ENCODE peak calls at places on chromosomes 3 and 15, in nine cellular contexts. D, K, N, C, B, M, U, Q and J are unnamed samples.

GRCh38 chr3:152617609-152618008 is 217.3 kb upstream of the P2RY1 start:
- DNase-seq in D (no peak), K (no peak), N (no peak), C (no peak), B (no peak), M (no peak), U (no peak), Q (no peak), J (no peak)

GRCh38 chr3:111676177-111677021 is 81.3 kb upstream of the ZBED2 start:
- DNase-seq in D (no peak), K (peak; percentile 86), N (no peak), C (no peak), B (peak; percentile 80), M (no peak), U (no peak), Q (peak; percentile 81), J (no peak)

GRCh38 chr3:104909721-104910120 is 457.0 kb upstream of the ALCAM start:
- DNase-seq in D (no peak), K (no peak), N (no peak), C (no peak), B (peak; percentile 59), M (no peak), U (peak; percentile 44), Q (no peak), J (no peak)

GRCh38 chr15:95825672-95826387 is 504.7 kb upstream of the NR2F2 start:
- DNase-seq in D (no peak), K (no peak), N (no peak), C (no peak), B (no peak), M (no peak), U (no peak), Q (no peak), J (no peak)

GRCh38 chr15:80825361-80826030 is 46.3 kb downstream of the CEMIP start:
- DNase-seq in D (no peak), K (no peak), N (no peak), C (no peak), B (no peak), M (no peak), U (no peak), Q (no peak), J (no peak)

GRCh38 chr3:158735296-158736033 is 3.2 kb upstream of the RARRES1 start:
- DNase-seq in D (no peak), K (no peak), N (no peak), C (no peak), B (no peak), M (no peak), U (no peak), Q (no peak), J (no peak)

GRCh38 chr3:31942446-31942845 is 38.6 kb downstream of the OSBPL10 start:
- DNase-seq in D (no peak), K (no peak), N (no peak), C (no peak), B (no peak), M (no peak), U (no peak), Q (no peak), J (no peak)

GRCh38 chr15:49155834-49156627 is 632 bp upstream of the COPS2 start:
- DNase-seq in D (no peak), K (no peak), N (no peak), C (no peak), B (peak; percentile 61), M (no peak), U (peak; percentile 25), Q (peak; percentile 11), J (no peak)

GRCh38 chr3:100047455-100048141 is 66.7 kb downstream of the FILIP1L start:
- DNase-seq in D (no peak), K (peak; percentile 65), N (no peak), C (no peak), B (peak; percentile 58), M (peak; percentile 51), U (peak; percentile 97), Q (peak; percentile 41), J (peak; percentile 72)

GRCh38 chr3:186327912-186328487 is 34.0 kb downstream of the DGKG start:
- DNase-seq in D (no peak), K (no peak), N (no peak), C (no peak), B (no peak), M (no peak), U (no peak), Q (no peak), J (no peak)

GRCh38 chr15:89149501-89150101 is 61.3 kb downstream of the ABHD2 start:
- DNase-seq in D (no peak), K (no peak), N (no peak), C (no peak), B (no peak), M (no peak), U (no peak), Q (no peak), J (no peak)

GRCh38 chr15:43238691-43239131 is 17.9 kb upstream of the EPB42 start:
- DNase-seq in D (no peak), K (no peak), N (no peak), C (no peak), B (no peak), M (no peak), U (no peak), Q (no peak), J (no peak)

DNA sequence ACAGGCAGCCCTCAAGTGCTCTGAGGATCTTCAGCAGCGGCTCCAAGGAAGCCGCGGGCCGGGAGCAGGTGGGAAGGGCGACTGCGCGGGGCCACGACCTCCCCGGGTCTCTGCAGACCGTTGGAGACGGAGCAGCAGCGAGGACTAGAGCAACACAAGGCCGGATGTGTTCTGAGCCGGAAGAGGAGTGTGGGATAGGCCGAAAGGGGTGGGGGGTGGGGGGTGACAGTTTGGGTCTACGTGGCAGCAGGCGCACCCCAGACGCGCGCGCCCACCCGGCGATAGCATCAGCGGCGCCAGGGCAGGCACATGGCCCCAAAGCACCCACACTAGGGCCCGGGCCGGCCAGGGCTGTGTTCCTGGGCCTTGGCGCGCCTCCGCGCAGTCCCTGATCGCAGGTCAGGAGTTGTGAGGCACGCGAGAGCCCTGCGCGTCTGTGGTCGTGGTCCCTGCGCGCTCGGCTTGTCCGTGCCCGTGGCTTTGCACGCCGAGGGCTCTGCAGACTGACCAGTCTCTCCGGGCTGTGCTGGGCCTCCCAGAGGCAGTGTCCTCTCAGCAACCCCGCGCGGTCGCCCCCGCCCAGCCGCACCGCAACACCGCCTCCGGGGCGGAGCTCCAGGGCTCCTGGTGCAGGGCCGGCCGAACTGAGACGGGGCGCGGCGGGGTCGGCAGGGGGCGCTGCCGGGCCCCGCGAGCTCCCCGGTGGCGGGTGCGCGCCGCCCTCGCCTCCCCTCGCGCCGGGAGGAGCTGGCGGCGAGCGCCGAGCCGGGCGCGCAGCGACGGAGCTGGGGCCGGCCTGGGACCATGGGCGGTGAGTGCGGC is at the start of gene PXYLP1:
- DNase-seq in D (peak; percentile 88), K (peak; percentile 84), N (peak; percentile 98), C (peak; percentile 93), B (peak; percentile 83), M (peak; percentile 92), U (peak; percentile 85), Q (peak; percentile 95), J (peak; percentile 96)
- TF ChIP-seq POLR2A in D (peak; percentile 57), K (peak; percentile 89), N (no peak), C (peak; percentile 39), B (peak; percentile 61), M (peak; percentile 67), U (peak; percentile 82), Q (peak; percentile 82), J (peak; percentile 74)

DNA sequence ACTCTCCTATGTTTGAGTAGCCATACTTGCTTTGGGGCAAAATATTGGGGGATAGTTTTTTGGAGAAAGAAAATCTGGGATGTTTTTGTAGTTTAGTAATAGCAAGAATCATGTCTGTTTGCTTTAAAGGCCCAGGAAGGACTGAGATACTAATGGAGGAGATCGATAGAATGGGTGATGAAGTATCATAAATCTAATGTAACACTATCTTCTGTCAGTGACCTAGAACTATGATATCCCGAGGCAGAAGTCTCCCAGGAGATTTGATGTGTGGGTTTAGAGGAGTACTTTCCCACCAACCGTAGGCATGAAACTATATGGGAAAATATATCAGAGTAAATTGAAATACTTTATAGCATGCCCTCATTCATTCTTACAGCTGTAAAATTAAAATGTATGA is 21.0 kb upstream of the NFKBIZ start:
- DNase-seq in D (no peak), K (no peak), N (no peak), C (no peak), B (no peak), M (no peak), U (no peak), Q (no peak), J (no peak)
- H3K27ac ChIP-seq in D (peak overlapping the region; percentile 96), K (peak overlapping the region; percentile 88), N (peak overlapping the region; percentile 87), C (peak overlapping the region; percentile 76), B (peak overlapping the region; percentile 82), M (peak overlapping the region; percentile 87), U (peak overlapping the region; percentile 41), Q (peak overlapping the region; percentile 94), J (peak overlapping the region; percentile 86)

DNA sequence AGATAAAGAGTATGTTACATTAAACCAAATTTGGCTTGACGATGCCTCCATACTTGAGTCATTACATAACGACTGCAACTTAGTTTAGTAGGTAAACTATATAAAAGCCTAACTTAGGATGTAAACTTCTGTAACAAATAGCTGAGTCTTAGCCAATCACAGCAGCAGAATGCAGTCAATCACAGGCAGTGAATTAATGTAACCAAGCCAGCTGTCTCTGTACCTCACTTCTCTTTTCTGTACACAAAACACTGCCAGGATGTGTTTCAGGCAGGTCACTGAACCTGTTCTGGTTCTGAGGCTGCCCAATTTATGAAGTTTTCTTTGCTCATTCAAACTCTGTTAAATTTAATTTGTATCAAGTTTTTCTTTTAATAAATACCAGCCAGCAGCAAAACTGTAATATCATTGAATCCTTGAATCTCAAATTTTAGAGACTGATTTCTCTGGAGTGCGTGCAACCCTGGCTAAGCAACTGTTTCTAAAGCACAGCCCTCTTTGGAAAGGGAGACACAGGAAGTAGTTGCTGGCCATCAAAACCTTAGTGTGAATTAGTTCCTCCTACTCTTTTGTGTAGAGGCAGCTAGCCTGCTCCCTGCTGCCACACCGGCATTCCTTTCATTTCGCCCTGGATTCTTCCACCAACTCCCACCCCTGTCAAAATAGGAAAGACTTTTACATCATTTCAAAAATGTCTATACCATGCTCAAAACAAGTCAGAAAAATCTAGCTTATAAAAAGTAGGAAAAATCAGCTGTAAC is 15.2 kb downstream of the RFTN1 start:
- DNase-seq in D (no peak), K (no peak), N (no peak), C (no peak), B (no peak), M (no peak), U (no peak), Q (no peak), J (no peak)
- H3K4me1 ChIP-seq in D (peaks cover 39% of the 10 kb centered on the region), K (no peaks in the 10 kb centered on the region), N (peaks cover 55% of the 10 kb centered on the region), C (peaks cover 9% of the 10 kb centered on the region), B (peaks cover 28% of the 10 kb centered on the region), M (no peaks in the 10 kb centered on the region), U (peaks cover 16% of the 10 kb centered on the region), Q (peaks cover 12% of the 10 kb centered on the region), J (no peaks in the 10 kb centered on the region)

DNA sequence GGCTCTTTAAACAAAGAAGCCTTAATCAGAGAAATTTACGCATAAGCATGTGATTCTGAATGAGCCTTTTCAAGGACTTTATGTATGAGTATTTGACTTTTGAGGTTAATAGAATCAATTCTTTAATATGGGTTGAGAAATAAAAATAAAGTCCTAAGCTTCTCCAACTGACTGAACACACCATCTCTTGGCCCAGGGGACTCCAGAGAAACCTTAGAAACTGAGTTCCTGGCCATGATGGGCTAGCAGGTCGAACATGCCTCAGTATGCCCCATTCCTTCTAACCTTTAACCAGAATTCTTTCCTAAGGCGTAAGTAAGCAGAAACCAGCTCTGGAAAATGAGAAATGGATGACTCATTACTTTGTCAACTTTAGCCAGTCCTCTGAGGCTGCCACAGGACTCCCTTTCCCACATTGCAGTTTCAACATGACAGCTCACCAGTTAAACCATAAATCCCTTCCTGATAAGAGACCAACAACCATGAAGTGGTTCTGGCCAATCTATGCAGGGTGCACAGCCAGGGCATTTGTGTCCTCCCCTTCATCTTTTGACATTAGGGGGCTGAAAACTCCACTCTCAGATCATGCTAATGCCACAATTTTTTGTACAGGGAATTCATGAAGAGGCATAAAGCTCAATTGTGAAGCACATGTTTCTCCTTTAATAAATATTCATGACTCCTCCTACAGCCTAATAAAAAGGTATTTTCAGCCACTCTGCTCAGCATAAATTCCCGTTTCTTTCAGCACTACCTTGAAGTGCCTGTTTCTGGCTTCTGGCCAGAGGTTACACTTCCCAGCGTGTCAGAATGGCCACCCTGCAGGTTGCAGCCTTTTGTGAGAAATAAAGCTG is 33.3 kb downstream of the TM4SF18 start:
- DNase-seq in D (no peak), K (peak; percentile 98), N (no peak), C (no peak), B (peak; percentile 90), M (peak; percentile 32), U (peak; percentile 97), Q (peak; percentile 52), J (peak; percentile 59)
- TF ChIP-seq POLR2A in D (no peak), K (no peak), N (no peak), C (no peak), B (no peak), M (no peak), U (no peak), Q (no peak), J (no peak)